ENCODE peak calls at places on chromosomes 2 and 18, in seven cellular contexts. R is GM23338, S is tibial artery, N is cardiac muscle cell, J is thoracic aorta, A is mucosa of descending colon, X is IMR-90. D is an unnamed sample.
A peak's percentile ranks its signal among the peaks of the same experiment; 100 is the strongest.

GRCh38 chr18:827093-827677 is 15.1 kb upstream of the YES1 start:
- DNase-seq in R (no peak), S (no peak), N (no peak), J (no peak), A (no peak), X (no peak), D (no peak)

GRCh38 chr18:12403601-12404506 is 3.9 kb upstream of the PRELID3A start:
- DNase-seq in R (no peak), S (no peak), N (no peak), J (no peak), A (no peak), X (peak; percentile 91), D (no peak)

GRCh38 chr2:143949121-143949848 is 570.6 kb downstream of the ZEB2 start:
- DNase-seq in R (no peak), S (no peak), N (no peak), J (no peak), A (no peak), X (peak; percentile 44), D (no peak)

GRCh38 chr2:150485114-150485870 is 2.2 kb downstream of the RND3 start:
- DNase-seq in R (peak; percentile 72), S (peak; percentile 71), N (peak; percentile 73), J (peak; percentile 15), A (peak; percentile 93), X (peak; percentile 53), D (no peak)

GRCh38 chr18:62832282-62832681 is 116.9 kb downstream of the PHLPP1 start:
- DNase-seq in R (peak; percentile 82), S (no peak), N (no peak), J (no peak), A (no peak), X (no peak), D (no peak)

GRCh38 chr2:175883586-175884194 is 118.4 kb downstream of the LNPK start:
- DNase-seq in R (peak; percentile 64), S (no peak), N (no peak), J (no peak), A (no peak), X (no peak), D (no peak)

GRCh38 chr2:98944786-98945185 is 8.8 kb upstream of the CRACDL start:
- DNase-seq in R (no peak), S (no peak), N (no peak), J (no peak), A (no peak), X (peak; percentile 7), D (no peak)

GRCh38 chr18:11752116-11752911 is 63.2 kb downstream of the GNAL start:
- DNase-seq in R (peak; percentile 75), S (no peak), N (peak; percentile 61), J (no peak), A (no peak), X (peak; percentile 30), D (no peak)

GRCh38 chr2:129302815-129303214 is 676.7 kb upstream of the RAB6C start:
- DNase-seq in R (no peak), S (no peak), N (no peak), J (no peak), A (no peak), X (no peak), D (no peak)

GRCh38 chr2:104026726-104027125 is 827.2 kb upstream of the POU3F3 start:
- DNase-seq in R (no peak), S (no peak), N (no peak), J (no peak), A (no peak), X (no peak), D (no peak)

GRCh38 chr18:59694824-59695223 is 2.4 kb downstream of the CCBE1 start:
- DNase-seq in R (no peak), S (no peak), N (no peak), J (no peak), A (no peak), X (no peak), D (no peak)

GRCh38 chr18:59691046-59691395 is 6.2 kb downstream of the CCBE1 start:
- DNase-seq in R (no peak), S (no peak), N (no peak), J (no peak), A (no peak), X (peak; percentile 91), D (no peak)

GRCh38 chr18:59686260-59686659 is 11.0 kb downstream of the CCBE1 start:
- DNase-seq in R (no peak), S (no peak), N (no peak), J (no peak), A (no peak), X (no peak), D (no peak)

GRCh38 chr18:59691996-59692395 is 5.2 kb downstream of the CCBE1 start:
- DNase-seq in R (no peak), S (no peak), N (no peak), J (no peak), A (no peak), X (peak; percentile 85), D (no peak)

GRCh38 chr18:59690216-59691045 is 6.8 kb downstream of the CCBE1 start:
- DNase-seq in R (peak; percentile 62), S (no peak), N (no peak), J (no peak), A (no peak), X (no peak), D (no peak)
- H3K4me3 ChIP-seq in R (no peak overlapping the region), S (no peak overlapping the region), N (no peak overlapping the region), J (no peak overlapping the region), A (no peak overlapping the region), X (no peak overlapping the region), D (no peak overlapping the region)

DNA sequence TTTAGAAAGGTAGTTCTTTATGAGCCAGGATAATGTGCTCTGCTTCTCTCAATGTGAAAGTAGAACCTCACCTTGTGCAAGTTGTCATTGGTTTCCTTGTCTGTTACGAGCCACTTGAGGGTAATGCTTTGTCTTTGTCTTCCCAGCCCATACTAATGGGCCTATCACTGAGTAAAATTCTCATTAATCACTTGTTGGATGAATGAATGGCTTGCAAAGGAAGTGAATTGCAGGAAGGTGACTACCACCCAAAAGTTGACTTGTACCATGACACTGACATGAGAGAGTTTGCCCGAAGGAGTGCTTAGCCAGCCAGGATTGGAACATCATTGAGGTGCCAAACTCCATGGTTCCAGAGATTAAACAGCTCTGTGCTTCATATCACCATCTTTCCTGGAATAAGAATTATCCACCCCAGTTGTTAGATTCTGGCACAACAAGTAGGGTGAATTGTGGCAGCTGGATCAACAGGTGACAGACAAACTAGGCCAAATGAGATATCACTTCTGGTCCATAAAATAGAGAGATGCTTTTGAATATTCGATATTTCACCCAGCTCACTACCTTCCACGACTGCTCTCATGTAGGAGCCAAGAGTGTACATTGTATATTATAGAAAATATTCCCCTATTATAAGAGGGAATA is 20.5 kb upstream of the CD28 start:
- DNase-seq in R (no peak), S (no peak), N (no peak), J (no peak), A (no peak), X (no peak), D (no peak)
- H3K4me1 ChIP-seq in R (peaks cover 9% of the 10 kb centered on the region), S (peaks cover 5% of the 10 kb centered on the region), N (peaks cover 8% of the 10 kb centered on the region), J (peaks cover 96% of the 10 kb centered on the region), A (peaks cover 5% of the 10 kb centered on the region), X (peaks cover 28% of the 10 kb centered on the region), D (no peaks in the 10 kb centered on the region)

GRCh38 chr18:3653859-3654441 is 204.0 kb downstream of the TGIF1 start:
- DNase-seq in R (no peak), S (no peak), N (no peak), J (no peak), A (no peak), X (no peak), D (no peak)

GRCh38 chr18:3654442-3655253 is 204.7 kb downstream of the TGIF1 start:
- DNase-seq in R (no peak), S (no peak), N (no peak), J (no peak), A (no peak), X (no peak), D (no peak)

GRCh38 chr18:3651266-3651665 is 201.3 kb downstream of the TGIF1 start:
- DNase-seq in R (no peak), S (no peak), N (no peak), J (no peak), A (no peak), X (no peak), D (no peak)

GRCh38 chr18:3653263-3653858 is 203.4 kb downstream of the TGIF1 start:
- DNase-seq in R (no peak), S (no peak), N (no peak), J (no peak), A (no peak), X (no peak), D (no peak)

GRCh38 chr18:3652380-3653262 is 202.6 kb downstream of the TGIF1 start:
- DNase-seq in R (no peak), S (no peak), N (peak; percentile 77), J (peak; percentile 32), A (no peak), X (peak; percentile 99), D (no peak)
- TF ChIP-seq CTCF in R (no peak), S (no peak), N (no peak), J (no peak), A (no peak), X (peak; percentile 21), D (no peak)

DNA sequence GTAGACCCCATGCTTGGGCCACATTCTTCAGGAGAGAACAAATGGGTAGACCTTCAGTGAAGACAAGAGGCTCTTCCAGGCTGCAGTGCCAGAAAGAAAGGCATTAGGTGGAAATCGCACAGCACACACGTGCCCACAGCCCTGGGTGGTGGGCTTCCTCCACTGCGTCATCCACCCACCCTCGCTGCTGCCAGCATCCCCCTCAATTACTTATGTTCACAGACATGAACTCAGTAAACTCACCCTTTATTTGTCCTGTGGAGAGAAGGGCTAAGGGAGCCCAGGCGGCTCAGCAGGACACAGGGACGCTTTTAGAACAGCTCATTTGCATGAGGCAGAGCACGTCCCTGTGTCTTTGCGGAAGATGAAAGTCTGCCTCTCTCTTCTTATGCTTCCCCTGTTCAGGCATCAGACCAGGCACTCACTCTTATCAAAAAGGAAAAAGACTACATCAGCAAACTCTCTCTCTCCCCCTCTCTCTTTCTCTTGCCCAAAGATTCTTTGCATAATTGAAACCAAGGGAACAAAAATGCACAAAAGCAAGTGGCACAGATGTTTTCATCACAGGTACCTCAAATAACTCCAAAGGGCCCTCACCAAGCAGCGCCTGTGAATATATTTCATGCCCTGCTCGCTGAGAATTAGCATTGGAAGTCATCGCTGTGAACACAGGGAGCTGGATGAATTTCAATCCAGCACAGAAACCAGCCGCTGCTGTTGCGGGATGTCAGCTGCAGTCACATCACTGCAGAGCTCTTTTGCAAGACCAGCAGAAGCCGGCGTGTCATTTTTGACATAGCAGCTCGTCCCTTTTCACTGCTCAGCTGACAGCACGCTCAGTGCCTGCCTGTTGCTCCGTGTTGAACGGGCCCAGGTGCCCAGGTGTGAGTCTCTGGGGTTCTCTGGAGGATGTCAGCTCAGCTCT is 376.3 kb upstream of the MYT1L start:
- DNase-seq in R (no peak), S (no peak), N (peak; percentile 19), J (no peak), A (no peak), X (no peak), D (no peak)
- H3K4me3 ChIP-seq in R (no peak overlapping the region), S (no peak overlapping the region), N (no peak overlapping the region), J (no peak overlapping the region), A (no peak overlapping the region), X (no peak overlapping the region), D (no peak overlapping the region)